ENCODE peak calls at places on chromosome 6, in four cellular contexts. One of them, this sample, is unnamed.

GRCh38 chr6:137236581-137237355 is 17.6 kb upstream of the IFNGR1 start:
- DNase-seq in H1: no peak
- DNase-seq in K562: no peak
- DNase-seq in HCT116: no peak
- DNase-seq in this sample: no peak

GRCh38 chr6:67717281-67717680 is 917.8 kb upstream of the ADGRB3 start:
- DNase-seq in HCT116: no peak
- DNase-seq in H1: no peak
- DNase-seq in K562: no peak
- DNase-seq in this sample: no peak

GRCh38 chr6:116330511-116330910 is 40.2 kb upstream of the DSE start:
- DNase-seq in H1: no peak
- DNase-seq in K562: no peak
- DNase-seq in HCT116: no peak
- DNase-seq in this sample: no peak

GRCh38 chr6:132456700-132457143 is 55.4 kb upstream of the MOXD1 start:
- DNase-seq in H1: no peak
- DNase-seq in K562: no peak
- DNase-seq in HCT116: no peak
- DNase-seq in this sample: peak

GRCh38 chr6:113805836-113806500 is 51.2 kb upstream of the MARCKS start:
- DNase-seq in HCT116: no peak
- DNase-seq in K562: no peak
- DNase-seq in H1: no peak
- DNase-seq in this sample: no peak

GRCh38 chr6:42230320-42231034 is 12.8 kb upstream of the MRPS10 start:
- DNase-seq in K562: peak
- DNase-seq in HCT116: no peak
- DNase-seq in H1: no peak
- DNase-seq in this sample: no peak

GRCh38 chr6:80425089-80425823 is 318.8 kb downstream of the BCKDHB start:
- DNase-seq in K562: no peak
- DNase-seq in H1: no peak
- DNase-seq in HCT116: no peak
- DNase-seq in this sample: no peak

GRCh38 chr6:153437193-153437592 is 306.1 kb upstream of the RGS17 start:
- DNase-seq in H1: no peak
- DNase-seq in HCT116: no peak
- DNase-seq in K562: no peak
- DNase-seq in this sample: no peak

GRCh38 chr6:84522135-84522535 is 242.3 kb downstream of the TBX18 start:
- DNase-seq in H1: no peak
- DNase-seq in K562: no peak
- DNase-seq in HCT116: peak
- DNase-seq in this sample: no peak

GRCh38 chr6:36224918-36225461 is 28.4 kb downstream of the BRPF3 start:
- DNase-seq in K562: peak
- DNase-seq in HCT116: no peak
- DNase-seq in H1: no peak
- DNase-seq in this sample: no peak

GRCh38 chr6:158488065-158488464 is 71.8 kb upstream of the TMEM181 start:
- DNase-seq in K562: no peak
- DNase-seq in H1: no peak
- DNase-seq in HCT116: peak
- DNase-seq in this sample: no peak

GRCh38 chr6:112251170-112251945 is 3.0 kb downstream of the LAMA4 start:
- DNase-seq in HCT116: no peak
- DNase-seq in K562: no peak
- DNase-seq in H1: no peak
- DNase-seq in this sample: no peak

GRCh38 chr6:21937466-21937865 is 343.9 kb downstream of the SOX4 start:
- DNase-seq in HCT116: no peak
- DNase-seq in H1: no peak
- DNase-seq in K562: no peak
- DNase-seq in this sample: no peak
- TF ChIP-seq EGR1 in HCT116: no peak
- TF ChIP-seq EGR1 in H1: no peak
- TF ChIP-seq EGR1 in K562: no peak
- TF ChIP-seq EGR1 in this sample: no peak

GRCh38 chr6:110856296-110856695 is 18.3 kb upstream of the AMD1 start:
- DNase-seq in H1: no peak
- DNase-seq in HCT116: no peak
- DNase-seq in K562: no peak
- DNase-seq in this sample: no peak

GRCh38 chr6:110853754-110854477 is 20.7 kb upstream of the AMD1 start:
- DNase-seq in H1: no peak
- DNase-seq in HCT116: no peak
- DNase-seq in K562: no peak
- DNase-seq in this sample: no peak

GRCh38 chr6:110859335-110859792 is 15.2 kb upstream of the AMD1 start:
- DNase-seq in H1: no peak
- DNase-seq in HCT116: no peak
- DNase-seq in K562: no peak
- DNase-seq in this sample: no peak

GRCh38 chr6:110858016-110858415 is 16.6 kb upstream of the AMD1 start:
- DNase-seq in HCT116: no peak
- DNase-seq in H1: no peak
- DNase-seq in K562: no peak
- DNase-seq in this sample: no peak

DNA sequence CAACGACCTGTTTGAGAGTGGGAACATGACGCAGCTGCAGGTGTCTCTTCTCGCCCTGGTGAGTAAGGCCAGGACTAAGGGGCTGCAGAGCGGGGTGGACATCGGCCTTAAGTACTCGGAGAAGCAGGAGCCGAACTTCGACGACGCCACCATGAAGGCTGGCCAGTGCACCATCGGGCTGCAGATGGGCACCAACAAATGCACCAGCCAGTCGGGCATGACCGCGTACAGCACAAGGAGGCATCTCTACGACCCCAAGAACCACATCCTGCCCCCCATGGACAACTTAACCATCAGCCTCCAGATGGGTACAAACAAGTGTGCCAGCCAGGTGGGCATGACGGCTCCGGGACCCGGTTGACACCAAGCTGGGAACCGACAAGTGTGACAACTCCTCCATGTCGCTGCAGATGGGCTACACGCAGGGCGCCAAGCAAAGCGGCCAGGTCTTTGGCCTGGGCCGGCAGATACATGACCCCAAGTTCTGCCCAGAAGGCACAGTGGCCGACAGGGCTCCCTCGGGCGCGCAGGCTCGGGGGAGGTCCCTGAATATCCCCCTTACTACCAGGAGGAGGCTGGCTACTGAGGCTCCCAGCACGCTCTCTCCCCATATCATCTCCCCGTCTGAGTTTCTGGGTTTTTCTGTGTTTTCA is 15.9 kb upstream of the AMD1 start:
- DNase-seq in HCT116: no peak
- DNase-seq in K562: no peak
- DNase-seq in H1: no peak
- DNase-seq in this sample: no peak
- TF ChIP-seq EGR1 in HCT116: no peak
- TF ChIP-seq EGR1 in K562: no peak
- TF ChIP-seq EGR1 in H1: no peak
- TF ChIP-seq EGR1 in this sample: no peak

GRCh38 chr6:35082733-35083403 is 58.3 kb downstream of the TCP11 start:
- DNase-seq in K562: no peak
- DNase-seq in H1: no peak
- DNase-seq in HCT116: no peak
- DNase-seq in this sample: no peak

GRCh38 chr6:35083507-35083906 is 57.6 kb downstream of the TCP11 start:
- DNase-seq in HCT116: no peak
- DNase-seq in K562: no peak
- DNase-seq in H1: no peak
- DNase-seq in this sample: no peak

GRCh38 chr6:35084511-35085203 is 56.5 kb downstream of the TCP11 start:
- DNase-seq in K562: no peak
- DNase-seq in H1: no peak
- DNase-seq in HCT116: no peak
- DNase-seq in this sample: no peak

GRCh38 chr6:35085359-35086281 is 55.5 kb downstream of the TCP11 start:
- DNase-seq in HCT116: no peak
- DNase-seq in H1: no peak
- DNase-seq in K562: no peak
- DNase-seq in this sample: no peak

DNA sequence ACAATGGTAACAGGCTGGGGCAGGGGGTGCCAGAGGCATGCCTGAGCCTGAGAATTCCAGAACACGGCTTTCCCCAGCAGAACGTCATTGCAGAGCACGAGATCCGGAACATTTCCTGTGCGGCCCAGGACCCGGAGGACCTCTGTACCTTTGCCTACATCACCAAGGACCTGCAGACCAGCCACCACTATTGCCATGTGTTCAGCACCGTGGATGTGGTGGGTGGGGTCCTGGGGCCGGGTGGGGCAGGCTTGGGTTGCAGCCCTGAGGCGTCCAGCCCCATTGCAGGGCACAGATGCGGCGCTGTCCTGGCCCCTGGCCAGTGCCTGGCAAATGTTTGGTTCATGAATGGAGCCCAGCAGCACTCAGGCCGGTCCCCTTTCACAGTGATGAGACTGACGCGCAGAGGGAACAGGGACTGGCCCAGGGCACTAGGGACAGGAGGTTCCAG is 57.1 kb downstream of the TCP11 start:
- DNase-seq in K562: no peak
- DNase-seq in HCT116: no peak
- DNase-seq in H1: no peak
- DNase-seq in this sample: no peak
- TF ChIP-seq EGR1 in K562: no peak
- TF ChIP-seq EGR1 in HCT116: no peak
- TF ChIP-seq EGR1 in H1: no peak
- TF ChIP-seq EGR1 in this sample: no peak

GRCh38 chr6:17173071-17173470 is 71.2 kb downstream of the STMND1 start:
- DNase-seq in HCT116: no peak
- DNase-seq in K562: no peak
- DNase-seq in H1: no peak
- DNase-seq in this sample: no peak

GRCh38 chr6:17178754-17179153 is 76.9 kb downstream of the STMND1 start:
- DNase-seq in K562: no peak
- DNase-seq in HCT116: no peak
- DNase-seq in H1: no peak
- DNase-seq in this sample: no peak

GRCh38 chr6:17179246-17180073 is 77.6 kb downstream of the STMND1 start:
- DNase-seq in K562: no peak
- DNase-seq in H1: no peak
- DNase-seq in HCT116: no peak
- DNase-seq in this sample: no peak

DNA sequence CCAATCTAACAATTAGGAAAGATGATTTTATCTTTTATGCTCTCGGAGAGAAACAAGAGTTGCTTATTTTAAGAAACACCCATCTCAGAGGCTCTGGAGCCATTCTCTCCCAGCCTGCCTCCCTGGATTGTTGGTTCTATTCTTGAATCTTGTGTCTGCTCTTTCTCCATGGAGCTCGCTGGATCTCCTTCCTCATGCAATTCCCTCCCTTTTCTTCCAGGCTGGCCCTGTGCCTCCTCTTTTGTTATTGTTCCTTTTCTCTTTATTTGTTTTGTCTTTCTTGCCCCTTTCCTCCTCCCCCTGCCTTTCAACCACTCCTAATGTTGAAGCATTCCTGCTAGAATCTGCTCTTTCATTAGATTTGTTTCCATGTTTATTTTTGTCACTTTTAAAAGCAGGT is 76.5 kb downstream of the STMND1 start:
- DNase-seq in H1: no peak
- DNase-seq in HCT116: no peak
- DNase-seq in K562: no peak
- DNase-seq in this sample: no peak
- TF ChIP-seq EGR1 in H1: no peak
- TF ChIP-seq EGR1 in HCT116: no peak
- TF ChIP-seq EGR1 in K562: no peak
- TF ChIP-seq EGR1 in this sample: no peak

DNA sequence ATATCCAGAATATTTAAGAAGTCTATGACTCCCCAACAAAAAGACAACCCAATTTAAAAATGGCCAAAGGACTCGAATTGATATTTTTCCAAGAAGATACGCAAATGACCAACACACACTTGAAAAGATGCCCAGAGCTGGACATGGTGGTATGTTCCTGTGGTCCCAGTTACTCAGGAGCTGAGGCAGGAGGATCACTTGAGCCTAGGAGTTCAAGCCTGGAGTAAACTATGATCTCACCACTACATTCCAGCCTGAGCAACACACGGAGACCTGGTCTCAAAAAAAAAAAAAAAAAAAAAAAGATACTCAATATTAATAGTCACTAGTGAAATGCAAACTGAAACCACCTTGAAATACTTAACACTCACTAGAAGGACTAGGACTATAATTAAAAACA is 12.2 kb upstream of the ARMC2 start:
- DNase-seq in H1: no peak
- DNase-seq in HCT116: no peak
- DNase-seq in K562: no peak
- DNase-seq in this sample: no peak
- TF ChIP-seq EGR1 in H1: no peak
- TF ChIP-seq EGR1 in HCT116: no peak
- TF ChIP-seq EGR1 in K562: no peak
- TF ChIP-seq EGR1 in this sample: no peak

DNA sequence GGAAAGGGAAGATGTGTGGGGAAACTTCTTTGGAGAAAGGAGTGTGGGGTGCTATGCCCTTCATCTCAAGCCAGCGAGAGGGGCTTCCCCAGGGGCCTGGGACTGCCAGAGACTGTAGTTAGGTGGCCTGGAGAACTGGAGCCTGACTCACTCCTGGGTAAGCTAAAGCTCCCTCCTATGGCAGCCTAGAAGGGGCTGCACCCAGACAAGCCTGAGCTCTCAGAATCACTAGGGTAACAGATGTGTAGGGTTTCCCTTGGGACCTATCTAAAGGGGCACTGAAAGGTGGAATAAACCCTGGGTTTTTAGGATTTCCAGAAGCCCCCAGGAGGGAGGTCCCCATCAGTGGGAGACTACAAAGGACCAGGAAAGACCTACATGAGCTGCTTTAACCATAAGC is 1.6 kb upstream of the ARMC2 start:
- DNase-seq in HCT116: no peak
- DNase-seq in K562: no peak
- DNase-seq in H1: no peak
- DNase-seq in this sample: no peak
- TF ChIP-seq EGR1 in HCT116: no peak
- TF ChIP-seq EGR1 in K562: no peak
- TF ChIP-seq EGR1 in H1: no peak
- TF ChIP-seq EGR1 in this sample: no peak

This sample was measured in GM12878.